ENCODE peak calls at places on chromosomes 12 and 14, in six cellular contexts. X is type B pancreatic cell, F is AG10803, Y is omental fat pad, D is GM10248, R is left ventricle myocardium inferior. E is an unnamed sample.

GRCh38 chr14:52790011-52790755 is 1.2 kb downstream of the GNPNAT1 start:
- DNase-seq in X (no peak), F (no peak), Y (no peak), D (no peak), R (no peak), E (no peak)

GRCh38 chr14:91155626-91156089 is 41.8 kb downstream of the DGLUCY start:
- DNase-seq in X (no peak), F (no peak), Y (no peak), D (no peak), R (no peak), E (no peak)

GRCh38 chr14:37497422-37497821 is 97.6 kb downstream of the FOXA1 start:
- DNase-seq in X (no peak), F (no peak), Y (no peak), D (no peak), R (no peak), E (no peak)

GRCh38 chr12:120630139-120630895 is 10.1 kb upstream of the CABP1 start:
- DNase-seq in X (no peak), F (no peak), Y (no peak), D (no peak), R (no peak), E (no peak)

GRCh38 chr12:53133722-53134121 is 30.4 kb downstream of the SOAT2 start:
- DNase-seq in X (peak), F (no peak), Y (no peak), D (no peak), R (no peak), E (no peak)

GRCh38 chr12:66321433-66321832 is 19.1 kb downstream of the HELB start:
- DNase-seq in X (no peak), F (no peak), Y (no peak), D (no peak), R (no peak), E (no peak)

GRCh38 chr12:68239309-68239708 is 13.7 kb upstream of the IL26 start:
- DNase-seq in X (no peak), F (no peak), Y (no peak), D (no peak), R (no peak), E (no peak)

GRCh38 chr12:15664491-15664890 is 124.7 kb downstream of the EPS8 start:
- DNase-seq in X (no peak), F (no peak), Y (no peak), D (no peak), R (no peak), E (no peak)

GRCh38 chr12:44930972-44931600 is 55.0 kb upstream of the NELL2 start:
- DNase-seq in X (no peak), F (peak), Y (no peak), D (peak), R (no peak), E (peak)

GRCh38 chr12:130764475-130765185 is 48.5 kb upstream of the RIMBP2 start:
- DNase-seq in X (no peak), F (peak), Y (no peak), D (no peak), R (no peak), E (peak)

GRCh38 chr12:45291518-45291917 is 75.6 kb downstream of the ANO6 start:
- DNase-seq in X (no peak), F (no peak), Y (no peak), D (no peak), R (no peak), E (no peak)

GRCh38 chr14:91246051-91246852 is 1.7 kb upstream of the GPR68 start:
- DNase-seq in X (no peak), F (no peak), Y (no peak), D (no peak), R (no peak), E (no peak)

GRCh38 chr12:9134981-9135628 is 19.4 kb upstream of the A2M start:
- DNase-seq in X (no peak), F (no peak), Y (no peak), D (no peak), R (no peak), E (peak)

GRCh38 chr14:94312481-94313246 is 10.5 kb downstream of the SERPINA6 start:
- DNase-seq in X (no peak), F (no peak), Y (no peak), D (no peak), R (no peak), E (no peak)

GRCh38 chr12:102342281-102343006 is 137.9 kb downstream of the IGF1 start:
- DNase-seq in X (no peak), F (no peak), Y (no peak), D (no peak), R (no peak), E (no peak)

GRCh38 chr14:100586153-100586519 is 1.1 kb downstream of the BEGAIN start:
- DNase-seq in X (no peak), F (no peak), Y (no peak), D (no peak), R (peak), E (no peak)

GRCh38 chr14:81401420-81402122 is 1.4 kb upstream of the STON2 start:
- DNase-seq in X (no peak), F (peak), Y (no peak), D (no peak), R (no peak), E (peak)

GRCh38 chr14:59511916-59512530 is 27.7 kb downstream of the JKAMP start:
- DNase-seq in X (no peak), F (no peak), Y (no peak), D (peak), R (no peak), E (peak)

GRCh38 chr12:116879509-116880212 is 1.6 kb downstream of the HRK start:
- DNase-seq in X (no peak), F (no peak), Y (no peak), D (no peak), R (no peak), E (no peak)

GRCh38 chr14:104601786-104602185 is 2.8 kb downstream of the TMEM179 start:
- DNase-seq in X (no peak), F (peak), Y (no peak), D (no peak), R (no peak), E (no peak)

GRCh38 chr12:72133497-72134055 is 138.6 kb upstream of the TRHDE start:
- DNase-seq in X (no peak), F (no peak), Y (no peak), D (no peak), R (no peak), E (no peak)
- TF ChIP-seq CTCF in X (no peak), F (no peak), Y (no peak), D (no peak), R (no peak), E (peak)

GRCh38 chr14:56294125-56294524 is 175.9 kb downstream of the PELI2 start:
- DNase-seq in X (no peak), F (no peak), Y (no peak), D (no peak), R (no peak), E (peak)
- TF ChIP-seq CTCF in X (peak), F (no peak), Y (no peak), D (no peak), R (no peak), E (no peak)

DNA sequence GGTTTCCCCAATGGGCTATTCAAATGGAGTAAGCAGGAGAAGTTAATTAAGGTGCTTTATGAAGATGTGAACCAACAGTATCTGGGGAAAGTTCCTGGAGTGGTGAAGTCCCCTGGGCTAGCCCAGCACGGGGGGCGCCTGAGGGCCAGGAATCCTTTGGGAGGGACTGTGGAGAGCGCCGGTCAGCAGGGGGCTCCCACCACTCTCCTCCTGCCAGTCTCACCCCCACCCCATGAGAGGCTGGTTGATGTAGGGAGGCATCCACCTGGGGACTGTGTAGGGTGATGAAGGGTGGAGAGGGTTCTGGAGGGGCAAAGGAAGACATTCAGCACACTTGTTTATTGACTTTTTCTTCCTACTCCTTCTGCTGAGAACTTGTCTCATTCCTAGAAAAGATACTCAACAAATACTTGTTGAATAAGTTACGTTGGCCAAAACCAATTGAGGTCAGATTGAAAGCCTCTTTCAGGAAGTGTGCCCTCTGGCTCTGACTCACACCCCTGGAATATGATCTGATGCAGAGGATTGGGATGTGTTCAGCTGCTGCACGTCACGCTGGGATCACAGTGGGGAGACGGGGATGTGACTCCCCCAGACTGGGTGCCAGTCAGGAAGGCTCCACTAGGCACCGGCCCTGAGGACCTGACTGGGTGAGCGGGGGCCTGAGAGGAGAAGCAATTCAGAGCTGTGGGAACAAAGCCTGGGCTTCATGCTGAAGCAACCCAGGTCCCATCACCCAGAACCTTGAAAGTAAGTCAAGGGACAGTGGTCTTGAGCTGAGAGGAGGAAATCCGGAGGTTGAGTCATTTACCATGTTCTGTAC is 4.2 kb downstream of the CEBPE start:
- DNase-seq in X (no peak), F (peak), Y (no peak), D (no peak), R (no peak), E (no peak)
- TF ChIP-seq CTCF in X (no peak), F (peak), Y (no peak), D (no peak), R (no peak), E (no peak)

DNA sequence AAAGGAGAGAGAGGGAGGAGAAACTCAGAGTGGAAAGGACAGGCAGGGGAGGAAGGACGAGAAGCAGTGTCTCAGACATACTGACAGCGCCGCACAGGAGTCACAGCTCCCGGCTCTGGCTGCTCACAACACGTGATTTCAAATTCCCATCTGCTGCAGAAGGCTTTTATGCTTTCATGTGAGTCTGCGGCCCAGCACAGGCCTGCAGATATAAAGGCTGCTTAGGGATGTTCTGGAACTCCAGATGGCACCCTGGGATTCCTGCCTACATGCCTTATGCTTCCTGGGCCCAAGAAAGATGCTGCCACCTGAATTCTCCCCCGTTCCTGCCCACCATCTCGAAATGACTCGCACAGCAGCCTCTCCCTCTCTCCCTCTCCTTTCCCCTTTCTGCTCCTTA is 89.6 kb downstream of the NUAK1 start:
- DNase-seq in X (no peak), F (no peak), Y (no peak), D (no peak), R (no peak), E (no peak)
- TF ChIP-seq CTCF in X (no peak), F (no peak), Y (no peak), D (no peak), R (no peak), E (no peak)

GRCh38 chr14:45133683-45134050 is 614 bp downstream of the FKBP3 start:
- DNase-seq in X (no peak), F (no peak), Y (no peak), D (no peak), R (no peak), E (no peak)

GRCh38 chr14:45135659-45136314 is at the start of gene FANCM:
- DNase-seq in X (peak), F (peak), Y (peak), D (peak), R (peak), E (peak)

GRCh38 chr14:45135181-45135580 is 549 bp upstream of the FANCM start:
- DNase-seq in X (no peak), F (peak), Y (no peak), D (no peak), R (no peak), E (peak)

GRCh38 chr14:45128963-45129629 is 5.2 kb downstream of the FKBP3 start:
- DNase-seq in X (no peak), F (no peak), Y (no peak), D (no peak), R (no peak), E (no peak)

GRCh38 chr14:45134051-45134958 is at the start of gene FKBP3:
- DNase-seq in X (peak), F (peak), Y (peak), D (peak), R (peak), E (peak)
- TF ChIP-seq CTCF in X (peak), F (peak), Y (no peak), D (peak), R (no peak), E (no peak)

GRCh38 chr12:108691995-108692808 is 39.1 kb downstream of the CORO1C start:
- DNase-seq in X (no peak), F (no peak), Y (no peak), D (no peak), R (peak), E (peak)

GRCh38 chr12:108693186-108693585 is 38.1 kb downstream of the CORO1C start:
- DNase-seq in X (no peak), F (no peak), Y (no peak), D (no peak), R (no peak), E (no peak)

GRCh38 chr12:108690191-108690518 is 41.2 kb downstream of the CORO1C start:
- DNase-seq in X (no peak), F (no peak), Y (no peak), D (no peak), R (no peak), E (no peak)

GRCh38 chr12:108690799-108691153 is 40.5 kb downstream of the CORO1C start:
- DNase-seq in X (no peak), F (no peak), Y (no peak), D (no peak), R (no peak), E (no peak)

GRCh38 chr12:108691154-108691994 is 39.9 kb downstream of the CORO1C start:
- DNase-seq in X (peak), F (peak), Y (peak), D (peak), R (peak), E (peak)
- TF ChIP-seq CTCF in X (peak), F (peak), Y (no peak), D (peak), R (peak), E (peak)

DNA sequence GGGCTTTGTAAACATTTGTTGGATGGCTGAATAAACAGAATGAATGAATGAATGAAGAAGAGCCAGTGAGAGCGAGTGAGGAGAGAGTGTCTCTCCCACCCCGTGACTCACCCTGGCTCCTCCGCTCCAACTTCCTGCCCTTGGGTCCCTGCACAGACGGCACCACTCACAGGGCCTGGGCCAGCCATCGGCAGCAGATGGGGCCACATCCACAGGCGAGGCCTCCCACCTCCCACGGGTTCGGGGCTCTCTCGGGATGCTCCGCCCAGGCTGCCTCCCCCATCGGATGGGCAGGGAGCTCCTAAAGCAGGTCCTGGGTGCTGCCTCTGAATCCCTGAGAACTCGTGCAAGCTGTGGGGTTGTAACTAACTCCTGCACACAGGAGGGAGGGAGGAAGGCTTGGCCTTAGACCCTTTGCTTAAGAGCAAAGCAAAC is 41.3 kb downstream of the CCNK start:
- DNase-seq in X (no peak), F (peak), Y (no peak), D (no peak), R (peak), E (no peak)
- TF ChIP-seq CTCF in X (no peak), F (peak), Y (no peak), D (no peak), R (no peak), E (no peak)

GRCh38 chr14:106129274-106129673 is 602.9 kb downstream of the TMEM121 start:
- DNase-seq in X (no peak), F (no peak), Y (no peak), D (no peak), R (no peak), E (peak)
- TF ChIP-seq CTCF in X (no peak), F (no peak), Y (no peak), D (peak), R (no peak), E (no peak)

GRCh38 chr12:93563807-93564538 is 8.5 kb upstream of the SOCS2 start:
- DNase-seq in X (no peak), F (peak), Y (no peak), D (peak), R (no peak), E (peak)
- TF ChIP-seq CTCF in X (peak), F (peak), Y (no peak), D (peak), R (peak), E (peak)

E was measured in GM12865.